ENCODE peak calls at places on chromosomes 4 and X, in four cellular contexts. One of them, this sample, is unnamed.

GRCh38 chrX:56564182-56564885 is 907 bp downstream of the UBQLN2 start:
- DNase-seq in A549: peak
- DNase-seq in K562: peak
- DNase-seq in IMR-90: peak
- DNase-seq in this sample: no peak

GRCh38 chr4:84681488-84682274 is 98.8 kb downstream of the CDS1 start:
- DNase-seq in A549: no peak
- DNase-seq in K562: peak
- DNase-seq in IMR-90: peak
- DNase-seq in this sample: no peak

GRCh38 chr4:40550900-40551546 is 78.6 kb downstream of the RBM47 start:
- DNase-seq in A549: peak
- DNase-seq in K562: peak
- DNase-seq in IMR-90: peak
- DNase-seq in this sample: peak

GRCh38 chrX:129781134-129782014 is 1.6 kb downstream of the SASH3 start:
- DNase-seq in A549: no peak
- DNase-seq in K562: no peak
- DNase-seq in IMR-90: no peak
- DNase-seq in this sample: peak

GRCh38 chrX:108025954-108026616 is 18.8 kb upstream of the VSIG1 start:
- DNase-seq in A549: no peak
- DNase-seq in K562: no peak
- DNase-seq in IMR-90: no peak
- DNase-seq in this sample: no peak

GRCh38 chrX:118495958-118496762 is 545 bp downstream of the DOCK11 start:
- DNase-seq in A549: peak
- DNase-seq in K562: peak
- DNase-seq in IMR-90: no peak
- DNase-seq in this sample: no peak

GRCh38 chrX:53262918-53263394 is 18.4 kb downstream of the IQSEC2 start:
- DNase-seq in A549: peak
- DNase-seq in K562: peak
- DNase-seq in IMR-90: peak
- DNase-seq in this sample: no peak

GRCh38 chrX:2497961-2498780 is 2.6 kb downstream of the DHRSX start:
- DNase-seq in A549: peak
- DNase-seq in K562: no peak
- DNase-seq in IMR-90: peak
- DNase-seq in this sample: no peak

GRCh38 chrX:150362599-150363481 is at the start of gene MAMLD1:
- DNase-seq in A549: peak
- DNase-seq in K562: peak
- DNase-seq in IMR-90: peak
- DNase-seq in this sample: no peak

GRCh38 chrX:19883878-19884277 is 3.5 kb downstream of the SH3KBP1 start:
- DNase-seq in A549: peak
- DNase-seq in K562: no peak
- DNase-seq in IMR-90: no peak
- DNase-seq in this sample: peak

GRCh38 chr4:7860600-7861158 is 79.0 kb downstream of the AFAP1 start:
- DNase-seq in A549: no peak
- DNase-seq in K562: no peak
- DNase-seq in IMR-90: no peak
- DNase-seq in this sample: no peak

GRCh38 chr4:103292373-103292772 is 94.2 kb upstream of the CENPE start:
- DNase-seq in A549: no peak
- DNase-seq in K562: no peak
- DNase-seq in IMR-90: no peak
- DNase-seq in this sample: no peak

GRCh38 chr4:183229397-183229796 is 90.7 kb downstream of the CLDN22 start:
- DNase-seq in A549: no peak
- DNase-seq in K562: no peak
- DNase-seq in IMR-90: no peak
- DNase-seq in this sample: no peak

GRCh38 chr4:188691811-188692210 is 552.6 kb downstream of the TRIML1 start:
- DNase-seq in A549: peak
- DNase-seq in K562: no peak
- DNase-seq in IMR-90: peak
- DNase-seq in this sample: no peak

GRCh38 chr4:95432466-95432865 is 116.3 kb downstream of the UNC5C start:
- DNase-seq in A549: no peak
- DNase-seq in K562: no peak
- DNase-seq in IMR-90: no peak
- DNase-seq in this sample: no peak

GRCh38 chr4:31146366-31146765 is 426.2 kb downstream of the PCDH7 start:
- DNase-seq in A549: peak
- DNase-seq in K562: no peak
- DNase-seq in IMR-90: no peak
- DNase-seq in this sample: no peak

GRCh38 chr4:106021737-106022410 is 126.6 kb downstream of the NPNT start:
- DNase-seq in A549: no peak
- DNase-seq in K562: peak
- DNase-seq in IMR-90: no peak
- DNase-seq in this sample: no peak

GRCh38 chrX:134753185-134754008 is 95.1 kb upstream of the PLAC1 start:
- DNase-seq in A549: peak
- DNase-seq in K562: peak
- DNase-seq in IMR-90: peak
- DNase-seq in this sample: no peak

GRCh38 chr4:16334641-16335040 is 108.4 kb upstream of the TAPT1 start:
- DNase-seq in A549: no peak
- DNase-seq in K562: no peak
- DNase-seq in IMR-90: no peak
- DNase-seq in this sample: no peak

GRCh38 chr4:182306792-182307507 is 63.7 kb downstream of the TENM3 start:
- DNase-seq in A549: no peak
- DNase-seq in K562: no peak
- DNase-seq in IMR-90: peak
- DNase-seq in this sample: no peak

GRCh38 chr4:6753103-6753560 is 29.4 kb upstream of the KIAA0232 start:
- DNase-seq in A549: no peak
- DNase-seq in K562: peak
- DNase-seq in IMR-90: no peak
- DNase-seq in this sample: no peak

GRCh38 chrX:110734894-110735541 is 60.6 kb downstream of the CHRDL1 start:
- DNase-seq in A549: no peak
- DNase-seq in K562: no peak
- DNase-seq in IMR-90: peak
- DNase-seq in this sample: no peak

GRCh38 chr4:36854554-36854953 is 390.0 kb upstream of the NWD2 start:
- DNase-seq in A549: no peak
- DNase-seq in K562: no peak
- DNase-seq in IMR-90: no peak
- DNase-seq in this sample: no peak

GRCh38 chr4:80393246-80393969 is 57.9 kb downstream of the CFAP299 start:
- DNase-seq in A549: no peak
- DNase-seq in K562: no peak
- DNase-seq in IMR-90: peak
- DNase-seq in this sample: no peak

GRCh38 chr4:173243321-173243720 is 74.7 kb downstream of the GALNT7 start:
- DNase-seq in A549: peak
- DNase-seq in K562: no peak
- DNase-seq in IMR-90: peak
- DNase-seq in this sample: no peak

GRCh38 chr4:48780867-48781219 is 764 bp upstream of the FRYL start:
- DNase-seq in A549: no peak
- DNase-seq in K562: peak
- DNase-seq in IMR-90: peak
- DNase-seq in this sample: no peak

GRCh38 chrX:46713672-46714487 is 45.0 kb downstream of the SLC9A7 start:
- DNase-seq in A549: no peak
- DNase-seq in K562: no peak
- DNase-seq in IMR-90: peak
- DNase-seq in this sample: peak

GRCh38 chrX:40933132-40934078 is 151.8 kb upstream of the USP9X start:
- DNase-seq in A549: peak
- DNase-seq in K562: peak
- DNase-seq in IMR-90: peak
- DNase-seq in this sample: peak

GRCh38 chr4:65521666-65522065 is 148.6 kb downstream of the EPHA5 start:
- DNase-seq in A549: no peak
- DNase-seq in K562: no peak
- DNase-seq in IMR-90: no peak
- DNase-seq in this sample: no peak

GRCh38 chr4:94484818-94485217 is 33.1 kb downstream of the PDLIM5 start:
- DNase-seq in A549: no peak
- DNase-seq in K562: no peak
- DNase-seq in IMR-90: no peak
- DNase-seq in this sample: no peak

GRCh38 chrX:63993936-63994335 is 208.9 kb upstream of the ARHGEF9 start:
- DNase-seq in A549: no peak
- DNase-seq in K562: no peak
- DNase-seq in IMR-90: no peak
- DNase-seq in this sample: no peak

GRCh38 chr4:73836373-73837269 is at the start of gene CXCL6:
- DNase-seq in A549: no peak
- DNase-seq in K562: no peak
- DNase-seq in IMR-90: no peak
- DNase-seq in this sample: no peak

GRCh38 chrX:35442421-35442820 is 355.7 kb upstream of the MAGEB16 start:
- DNase-seq in A549: no peak
- DNase-seq in K562: no peak
- DNase-seq in IMR-90: no peak
- DNase-seq in this sample: no peak

GRCh38 chr4:168357941-168358340 is 39.4 kb upstream of the DDX60 start:
- DNase-seq in A549: no peak
- DNase-seq in K562: no peak
- DNase-seq in IMR-90: no peak
- DNase-seq in this sample: no peak

GRCh38 chr4:74364649-74365491 is at the start of gene EREG:
- DNase-seq in A549: peak
- DNase-seq in K562: peak
- DNase-seq in IMR-90: peak
- DNase-seq in this sample: no peak

GRCh38 chr4:147025042-147025441 is 79.4 kb upstream of the TTC29 start:
- DNase-seq in A549: no peak
- DNase-seq in K562: no peak
- DNase-seq in IMR-90: no peak
- DNase-seq in this sample: no peak

GRCh38 chrX:12128017-12128416 is 10.3 kb upstream of the FRMPD4 start:
- DNase-seq in A549: no peak
- DNase-seq in K562: no peak
- DNase-seq in IMR-90: no peak
- DNase-seq in this sample: no peak

GRCh38 chr4:68948985-68949384 is 2.6 kb downstream of the UGT2A3 start:
- DNase-seq in A549: no peak
- DNase-seq in K562: no peak
- DNase-seq in IMR-90: no peak
- DNase-seq in this sample: no peak
- H3K4me3 ChIP-seq in A549: no peak
- H3K4me3 ChIP-seq in K562: no peak
- H3K4me3 ChIP-seq in IMR-90: no peak
- H3K4me3 ChIP-seq in this sample: no peak

GRCh38 chr4:152634110-152634760 is 45.6 kb downstream of the TMEM154 start:
- DNase-seq in A549: no peak
- DNase-seq in K562: no peak
- DNase-seq in IMR-90: no peak
- DNase-seq in this sample: no peak
- TF ChIP-seq ELK1 in A549: no peak
- TF ChIP-seq ELK1 in K562: no peak
- TF ChIP-seq ELK1 in IMR-90: no peak
- TF ChIP-seq ELK1 in this sample: no peak

GRCh38 chr4:54025582-54025981 is 38.8 kb downstream of the CHIC2 start:
- DNase-seq in A549: no peak
- DNase-seq in K562: no peak
- DNase-seq in IMR-90: no peak
- DNase-seq in this sample: no peak

GRCh38 chr4:54032558-54033135 is 31.8 kb downstream of the CHIC2 start:
- DNase-seq in A549: no peak
- DNase-seq in K562: no peak
- DNase-seq in IMR-90: no peak
- DNase-seq in this sample: no peak

DNA sequence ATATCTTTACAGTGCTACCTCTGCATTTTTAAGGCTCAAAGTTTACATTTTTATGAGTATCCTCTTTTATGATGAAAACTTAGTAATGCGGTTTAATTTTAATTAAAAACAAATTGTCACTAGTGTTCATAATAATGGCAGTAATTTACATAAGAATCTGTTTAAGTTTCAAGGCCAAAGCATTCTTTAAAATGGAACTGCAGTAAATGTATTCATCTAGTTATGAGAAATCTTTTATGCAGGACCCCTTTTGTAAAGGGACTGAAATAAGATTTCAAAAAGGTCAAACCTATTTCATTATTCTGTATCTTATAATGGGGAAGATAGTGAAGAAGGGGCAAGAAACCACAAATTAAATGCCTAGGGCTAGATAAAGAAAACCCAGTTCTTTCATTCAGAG is 37.1 kb downstream of the CHIC2 start:
- DNase-seq in A549: no peak
- DNase-seq in K562: no peak
- DNase-seq in IMR-90: no peak
- DNase-seq in this sample: no peak
- H3K4me3 ChIP-seq in A549: no peak
- H3K4me3 ChIP-seq in K562: no peak
- H3K4me3 ChIP-seq in IMR-90: no peak
- H3K4me3 ChIP-seq in this sample: no peak

GRCh38 chrX:68487924-68488323 is 10.9 kb upstream of the YIPF6 start:
- DNase-seq in A549: no peak
- DNase-seq in K562: no peak
- DNase-seq in IMR-90: no peak
- DNase-seq in this sample: no peak
- TF ChIP-seq ELK1 in A549: no peak
- TF ChIP-seq ELK1 in K562: no peak
- TF ChIP-seq ELK1 in IMR-90: no peak
- TF ChIP-seq ELK1 in this sample: no peak

DNA sequence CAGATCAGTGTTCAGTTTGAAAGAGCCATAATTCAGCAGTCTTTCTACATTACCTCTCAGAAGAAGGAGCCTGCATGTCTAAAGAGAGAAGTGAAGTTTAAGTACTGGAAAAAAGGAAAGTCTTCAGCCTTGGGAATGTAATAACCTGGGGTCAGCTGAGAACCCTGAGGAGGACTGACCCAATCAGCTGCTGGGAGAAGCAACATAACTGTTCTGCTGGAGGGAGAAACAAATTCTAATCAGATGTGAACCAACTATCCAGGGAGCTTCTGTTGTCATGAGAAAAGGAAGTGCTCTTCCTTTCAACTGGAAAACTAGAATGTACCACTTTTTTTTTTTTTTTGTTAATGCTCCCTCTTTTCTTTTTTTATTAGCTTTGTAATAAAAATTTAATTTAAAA is 64.5 kb upstream of the PDE5A start:
- DNase-seq in A549: no peak
- DNase-seq in K562: no peak
- DNase-seq in IMR-90: peak
- DNase-seq in this sample: no peak
- H3K4me3 ChIP-seq in A549: no peak
- H3K4me3 ChIP-seq in K562: no peak
- H3K4me3 ChIP-seq in IMR-90: no peak
- H3K4me3 ChIP-seq in this sample: no peak

GRCh38 chrX:54494970-54495813 is 842 bp downstream of the FGD1 start:
- DNase-seq in A549: peak
- DNase-seq in K562: no peak
- DNase-seq in IMR-90: peak
- DNase-seq in this sample: no peak
- TF ChIP-seq ELK1 in A549: no peak
- TF ChIP-seq ELK1 in K562: no peak
- TF ChIP-seq ELK1 in IMR-90: no peak
- TF ChIP-seq ELK1 in this sample: no peak

This sample was measured in GM12878.